ENCODE peak calls at places on chromosome 3, in six cellular contexts. B is stomach; N is right lobe of liver; T is fibroblast of lung; I is heart right ventricle; W is CD8-positive, alpha-beta memory T cell. L is an unnamed sample.

GRCh38 chr3:71254251-71254650 is 329.3 kb downstream of the FOXP1 start:
- DNase-seq in B (peak; percentile 55), N (no peak), T (no peak), I (no peak), W (no peak), L (no peak)

GRCh38 chr3:109927161-109927560 is 589.8 kb upstream of the DPPA4 start:
- DNase-seq in B (no peak), N (no peak), T (peak; percentile 94), I (no peak), W (no peak), L (no peak)

GRCh38 chr3:73707772-73708171 is 83.0 kb upstream of the PDZRN3 start:
- DNase-seq in B (no peak), N (no peak), T (peak; percentile 52), I (no peak), W (no peak), L (no peak)

GRCh38 chr3:19384868-19385267 is 236.6 kb downstream of the KCNH8 start:
- DNase-seq in B (no peak), N (no peak), T (no peak), I (no peak), W (no peak), L (no peak)

GRCh38 chr3:57464011-57464410 is 80.1 kb downstream of the DNAH12 start:
- DNase-seq in B (no peak), N (no peak), T (no peak), I (no peak), W (no peak), L (no peak)

GRCh38 chr3:284316-284715 is 87.8 kb downstream of the CHL1 start:
- DNase-seq in B (no peak), N (no peak), T (no peak), I (no peak), W (no peak), L (no peak)

GRCh38 chr3:112374334-112374734 is 41.4 kb downstream of the CD200 start:
- DNase-seq in B (no peak), N (no peak), T (peak; percentile 28), I (no peak), W (no peak), L (no peak)

GRCh38 chr3:124438813-124439212 is 291.4 kb upstream of the UMPS start:
- DNase-seq in B (no peak), N (no peak), T (no peak), I (no peak), W (no peak), L (no peak)

GRCh38 chr3:167493240-167493639 is 19.4 kb upstream of the SERPINI2 start:
- DNase-seq in B (no peak), N (no peak), T (no peak), I (no peak), W (no peak), L (no peak)

GRCh38 chr3:48997714-48998637 is 7.9 kb downstream of the P4HTM start:
- DNase-seq in B (no peak), N (no peak), T (no peak), I (no peak), W (no peak), L (no peak)

GRCh38 chr3:159032311-159032710 is 230.5 kb downstream of the MFSD1 start:
- DNase-seq in B (no peak), N (no peak), T (no peak), I (no peak), W (no peak), L (no peak)

GRCh38 chr3:189515916-189516531 is 115.2 kb upstream of the TP63 start:
- DNase-seq in B (no peak), N (no peak), T (no peak), I (no peak), W (no peak), L (no peak)

GRCh38 chr3:73056365-73057150 is 4.9 kb upstream of the EBLN2 start:
- DNase-seq in B (no peak), N (no peak), T (peak; percentile 81), I (no peak), W (peak; percentile 25), L (no peak)

GRCh38 chr3:159091936-159092335 is 290.1 kb downstream of the MFSD1 start:
- DNase-seq in B (no peak), N (no peak), T (no peak), I (no peak), W (no peak), L (no peak)

GRCh38 chr3:156429125-156429524 is 125.8 kb downstream of the SSR3 start:
- DNase-seq in B (no peak), N (no peak), T (no peak), I (no peak), W (no peak), L (no peak)

GRCh38 chr3:174168538-174169254 is 690.4 kb upstream of the NAALADL2 start:
- DNase-seq in B (no peak), N (no peak), T (no peak), I (no peak), W (no peak), L (no peak)

GRCh38 chr3:189710620-189711388 is 79.6 kb downstream of the TP63 start:
- DNase-seq in B (no peak), N (peak; percentile 33), T (peak; percentile 91), I (peak; percentile 64), W (no peak), L (peak; percentile 35)

GRCh38 chr3:78353231-78353630 is 1313.3 kb downstream of the ROBO2 start:
- DNase-seq in B (no peak), N (no peak), T (no peak), I (no peak), W (no peak), L (no peak)

GRCh38 chr3:129836381-129837056 is 57.0 kb downstream of the TMCC1 start:
- DNase-seq in B (no peak), N (no peak), T (no peak), I (no peak), W (no peak), L (no peak)

GRCh38 chr3:164879201-164879600 is 199.1 kb downstream of the SI start:
- DNase-seq in B (no peak), N (no peak), T (no peak), I (no peak), W (no peak), L (no peak)

GRCh38 chr3:45896069-45896468 is 9.7 kb downstream of the CCR9 start:
- DNase-seq in B (no peak), N (no peak), T (no peak), I (no peak), W (no peak), L (no peak)

GRCh38 chr3:30370681-30371271 is 235.6 kb upstream of the TGFBR2 start:
- DNase-seq in B (no peak), N (no peak), T (peak; percentile 50), I (no peak), W (no peak), L (no peak)

GRCh38 chr3:113428581-113428980 is 12.7 kb downstream of the CFAP44 start:
- DNase-seq in B (no peak), N (no peak), T (no peak), I (no peak), W (no peak), L (no peak)

GRCh38 chr3:170364965-170365364 is 7.5 kb downstream of the SKIL start:
- DNase-seq in B (no peak), N (no peak), T (no peak), I (no peak), W (no peak), L (no peak)
- H3K4me3 ChIP-seq in B (no peak overlapping the region), N (no peak overlapping the region), T (no peak overlapping the region), I (no peak overlapping the region), W (no peak overlapping the region), L (no peak overlapping the region)

GRCh38 chr3:153277029-153277428 is 115.0 kb downstream of the RAP2B start:
- DNase-seq in B (no peak), N (no peak), T (no peak), I (no peak), W (no peak), L (no peak)
- H3K4me3 ChIP-seq in B (no peak overlapping the region), N (no peak overlapping the region), T (no peak overlapping the region), I (no peak overlapping the region), W (no peak overlapping the region), L (no peak overlapping the region)

GRCh38 chr3:141412936-141413354 is 44.6 kb downstream of the ZBTB38 start:
- DNase-seq in B (peak; percentile 93), N (peak; percentile 91), T (peak; percentile 94), I (peak; percentile 91), W (no peak), L (no peak)
- H3K4me3 ChIP-seq in B (peak overlapping the region; percentile 37), N (peak overlapping the region; percentile 47), T (peak overlapping the region; percentile 35), I (peak overlapping the region; percentile 40), W (peak overlapping the region; percentile 38), L (no peak overlapping the region)

GRCh38 chr3:3113042-3113709 is 3.0 kb upstream of the IL5RA start:
- DNase-seq in B (no peak), N (no peak), T (no peak), I (no peak), W (no peak), L (no peak)

GRCh38 chr3:3107858-3108257 is 2.3 kb downstream of the IL5RA start:
- DNase-seq in B (no peak), N (no peak), T (no peak), I (no peak), W (no peak), L (no peak)

GRCh38 chr3:3110749-3111361 is 681 bp upstream of the IL5RA start:
- DNase-seq in B (no peak), N (no peak), T (no peak), I (no peak), W (no peak), L (no peak)

GRCh38 chr3:3109407-3110298 is 521 bp downstream of the IL5RA start:
- DNase-seq in B (no peak), N (no peak), T (no peak), I (no peak), W (no peak), L (no peak)

GRCh38 chr3:3110299-3110630 is at the start of gene IL5RA:
- DNase-seq in B (no peak), N (no peak), T (peak; percentile 15), I (no peak), W (no peak), L (no peak)
- H3K4me3 ChIP-seq in B (no peak within 1 kb of the TSS), N (no peak within 1 kb of the TSS), T (peak within 1 kb of the TSS; percentile 4), I (peak within 1 kb of the TSS; percentile 28), W (peak within 1 kb of the TSS; percentile 24), L (no peak within 1 kb of the TSS)

L was measured in GM12864.